ENCODE peak calls at places on chromosomes 1 and 21, in five cellular contexts. A, Z, K, H and W are unnamed samples.

GRCh38 chr1:229237320-229237719 is 33.6 kb upstream of the RAB4A start:
- DNase-seq in H (no peak), Z (no peak), A (no peak), K (no peak), W (no peak)

GRCh38 chr1:224357626-224358124 is 996 bp downstream of the CNIH4 start:
- DNase-seq in H (peak; percentile 79), Z (no peak), K (no peak), A (peak; percentile 56), W (no peak)

GRCh38 chr1:183349201-183349711 is 68.9 kb downstream of the NMNAT2 start:
- DNase-seq in H (peak; percentile 53), Z (peak; percentile 15), K (no peak), A (no peak), W (peak; percentile 21)

GRCh38 chr1:200279810-200280411 is 129.9 kb downstream of the ZNF281 start:
- DNase-seq in K (peak; percentile 63), Z (peak; percentile 54), A (no peak), H (peak; percentile 43), W (no peak)

GRCh38 chr1:214446772-214447556 is 104.4 kb downstream of the PTPN14 start:
- DNase-seq in A (peak; percentile 46), K (no peak), H (peak; percentile 96), Z (peak; percentile 100), W (no peak)

GRCh38 chr21:33267250-33267649 is 1.1 kb downstream of the IL10RB start:
- DNase-seq in Z (no peak), A (no peak), H (no peak), K (no peak), W (no peak)

GRCh38 chr1:14181191-14181793 is 417.2 kb upstream of the KAZN start:
- DNase-seq in K (no peak), A (no peak), Z (peak; percentile 56), H (no peak), W (no peak)

GRCh38 chr1:167432780-167433179 is 85.5 kb downstream of the CD247 start:
- DNase-seq in Z (no peak), A (no peak), H (no peak), K (no peak), W (no peak)

GRCh38 chr1:211352985-211353515 is 26.4 kb downstream of the TRAF5 start:
- DNase-seq in Z (no peak), H (no peak), K (no peak), A (no peak), W (no peak)

GRCh38 chr1:51916587-51917405 is 38.3 kb upstream of the NRDC start:
- DNase-seq in H (peak; percentile 70), Z (no peak), A (no peak), K (no peak), W (no peak)

GRCh38 chr1:93447481-93448291 is at the start of gene FNBP1L:
- DNase-seq in Z (peak; percentile 55), H (peak; percentile 39), K (peak; percentile 95), A (no peak), W (peak; percentile 74)

GRCh38 chr1:50846224-50846839 is 113.7 kb downstream of the FAF1 start:
- DNase-seq in A (no peak), Z (no peak), H (no peak), K (no peak), W (no peak)

GRCh38 chr1:12052997-12053686 is 10.0 kb upstream of the TNFRSF8 start:
- DNase-seq in K (no peak), Z (no peak), A (no peak), H (no peak), W (peak; percentile 37)

GRCh38 chr1:156073110-156073693 is 9.1 kb downstream of the MEX3A start:
- DNase-seq in Z (no peak), K (no peak), A (no peak), H (no peak), W (no peak)

GRCh38 chr1:65958561-65959350 is 166.1 kb downstream of the PDE4B start:
- DNase-seq in A (peak; percentile 11), H (peak; percentile 45), K (no peak), Z (peak; percentile 28), W (no peak)

GRCh38 chr1:95451054-95451453 is 217.0 kb downstream of the RWDD3 start:
- DNase-seq in Z (no peak), H (no peak), K (no peak), A (no peak), W (no peak)

GRCh38 chr21:44516828-44517174 is 23.2 kb downstream of the KRTAP10-1 start:
- DNase-seq in H (no peak), K (peak; percentile 45), Z (no peak), A (no peak), W (no peak)

GRCh38 chr1:83511327-83511726 is 487.6 kb downstream of the TTLL7 start:
- DNase-seq in A (no peak), K (no peak), Z (no peak), H (no peak), W (no peak)

GRCh38 chr1:229221106-229222019 is 49.5 kb upstream of the RAB4A start:
- DNase-seq in Z (peak; percentile 33), K (peak; percentile 67), A (no peak), H (no peak), W (no peak)

GRCh38 chr1:41377397-41377796 is 16.2 kb downstream of the FOXO6 start:
- DNase-seq in Z (no peak), K (no peak), H (no peak), A (no peak), W (no peak)

GRCh38 chr1:211194826-211195225 is 60.9 kb upstream of the KCNH1 start:
- DNase-seq in Z (no peak), A (no peak), K (no peak), H (no peak), W (no peak)

GRCh38 chr1:10196991-10197390 is 13.4 kb upstream of the KIF1B start:
- DNase-seq in A (no peak), Z (no peak), H (peak; percentile 37), K (no peak), W (peak; percentile 55)

GRCh38 chr1:45522324-45523104 is 830 bp upstream of the PRDX1 start:
- DNase-seq in A (no peak), H (peak; percentile 40), Z (no peak), K (no peak), W (peak; percentile 23)

GRCh38 chr1:117371436-117372151 is 4.3 kb downstream of the MAN1A2 start:
- DNase-seq in Z (no peak), K (no peak), H (peak; percentile 80), A (no peak), W (no peak)

GRCh38 chr1:99650021-99650420 is 4.1 kb downstream of the PALMD start:
- DNase-seq in K (no peak), H (no peak), Z (no peak), A (no peak), W (no peak)

GRCh38 chr1:227572752-227573151 is 9.4 kb downstream of the ZNF678 start:
- DNase-seq in K (no peak), H (no peak), Z (no peak), A (no peak), W (no peak)

GRCh38 chr1:179591592-179592580 is at the start of gene TDRD5:
- DNase-seq in A (no peak), Z (no peak), K (peak; percentile 66), H (no peak), W (no peak)

GRCh38 chr1:207152792-207153434 is 48.9 kb downstream of the C4BPA start:
- DNase-seq in Z (no peak), K (no peak), H (peak; percentile 6), A (no peak), W (no peak)

GRCh38 chr1:30268923-30269666 is 454.3 kb downstream of the MATN1 start:
- DNase-seq in A (no peak), Z (no peak), H (no peak), K (peak; percentile 7), W (no peak)

GRCh38 chr1:30302808-30303310 is 420.5 kb downstream of the MATN1 start:
- DNase-seq in A (no peak), Z (no peak), H (no peak), K (no peak), W (no peak)

GRCh38 chr1:93199150-93199549 is 18.6 kb downstream of the CCDC18 start:
- DNase-seq in Z (no peak), K (no peak), H (no peak), A (no peak), W (no peak)

GRCh38 chr21:34544032-34544496 is 32.1 kb upstream of the KCNE1 start:
- DNase-seq in Z (peak; percentile 63), H (peak; percentile 68), A (no peak), K (peak; percentile 79), W (peak; percentile 30)

GRCh38 chr1:224377676-224378006 is 21.0 kb downstream of the CNIH4 start:
- DNase-seq in A (no peak), H (peak; percentile 15), Z (peak; percentile 54), K (no peak), W (no peak)

GRCh38 chr1:21510885-21511578 is 1.8 kb downstream of the ALPL start:
- DNase-seq in A (no peak), Z (no peak), H (peak; percentile 7), K (no peak), W (no peak)
- TF ChIP-seq CTCF in A (no peak), Z (peak; percentile 37), H (no peak), K (no peak), W (no peak)

GRCh38 chr1:62288224-62288623 is 31.0 kb downstream of the KANK4 start:
- DNase-seq in K (no peak), A (no peak), Z (no peak), H (no peak), W (no peak)

GRCh38 chr1:62295921-62296451 is 23.2 kb downstream of the KANK4 start:
- DNase-seq in Z (peak; percentile 37), A (no peak), H (peak; percentile 56), K (no peak), W (no peak)

GRCh38 chr1:62288669-62289068 is 30.6 kb downstream of the KANK4 start:
- DNase-seq in Z (no peak), A (no peak), K (no peak), H (no peak), W (no peak)

GRCh38 chr1:62299426-62300200 is 19.6 kb downstream of the KANK4 start:
- DNase-seq in Z (no peak), H (no peak), K (peak; percentile 68), A (no peak), W (no peak)

GRCh38 chr1:62294211-62294610 is 25.0 kb downstream of the KANK4 start:
- DNase-seq in Z (no peak), H (no peak), K (no peak), A (no peak), W (no peak)
- TF ChIP-seq CTCF in Z (peak; percentile 60), H (peak; percentile 29), K (no peak), A (peak; percentile 32), W (no peak)

DNA sequence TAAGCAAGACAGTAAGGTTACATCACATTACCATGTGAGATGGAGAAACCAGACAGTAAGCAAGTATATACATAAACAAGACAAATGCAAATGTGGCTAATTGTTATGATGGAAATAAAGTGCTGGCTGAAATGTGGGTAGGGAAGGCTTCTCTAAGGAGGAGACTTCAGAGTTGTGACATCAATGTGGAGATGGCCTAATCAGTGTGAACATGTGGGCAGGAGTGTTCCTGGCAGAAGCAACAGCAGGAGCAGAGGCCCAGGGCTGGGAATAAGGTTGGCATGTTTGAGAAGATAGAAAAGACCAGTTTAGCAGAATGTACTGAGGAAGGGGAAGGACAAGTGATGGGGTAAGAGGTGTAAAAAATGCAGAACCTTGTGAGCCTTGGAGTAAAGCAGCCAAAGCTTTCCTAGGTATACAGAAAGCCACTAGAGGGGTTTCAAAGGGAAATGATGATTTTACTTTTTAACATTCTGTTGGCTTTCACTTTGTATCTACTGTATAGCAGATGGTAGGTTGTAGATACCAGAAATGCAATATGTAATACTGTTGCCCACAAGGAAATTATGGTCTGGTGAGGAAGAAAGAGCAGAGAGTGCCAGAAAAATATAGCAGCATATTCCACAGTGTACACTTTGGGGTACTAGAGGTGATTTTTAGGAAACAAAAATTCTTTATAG is 197.4 kb downstream of the FGGY start:
- DNase-seq in H (peak; percentile 45), A (no peak), Z (no peak), K (no peak), W (no peak)
- TF ChIP-seq CTCF in H (no peak), A (no peak), Z (no peak), K (no peak), W (no peak)

GRCh38 chr1:180946537-180947507 is 34.1 kb downstream of the KIAA1614 start:
- DNase-seq in H (no peak), K (no peak), A (no peak), Z (no peak), W (no peak)
- TF ChIP-seq CTCF in H (no peak), K (no peak), A (no peak), Z (no peak), W (no peak)